ENCODE peak calls at places on chromosomes 2 and 18, in seven cellular contexts. W is SJCRH30, U is GM04504, O is brain microvascular endothelial cell, J is EL, D is head of caudate nucleus, Z is H1. S is an unnamed sample.

GRCh38 chr2:68992341-68992740 is 17.9 kb downstream of the GKN1 start:
- DNase-seq in W (no peak), U (no peak), O (no peak), J (no peak), D (no peak), Z (no peak), S (no peak)

GRCh38 chr2:117027646-117028045 is 786.8 kb upstream of the DDX18 start:
- DNase-seq in W (no peak), U (no peak), O (no peak), J (no peak), D (no peak), Z (no peak), S (no peak)

GRCh38 chr2:241025639-241026038 is 27.2 kb downstream of the SNED1 start:
- DNase-seq in W (no peak), U (no peak), O (no peak), J (no peak), D (no peak), Z (no peak), S (no peak)

GRCh38 chr2:177265834-177266817 is 1.6 kb upstream of the NFE2L2 start:
- DNase-seq in W (peak; percentile 25), U (no peak), O (no peak), J (peak; percentile 40), D (no peak), Z (no peak), S (no peak)

GRCh38 chr2:231575612-231576256 is 16.9 kb upstream of the TEX44 start:
- DNase-seq in W (no peak), U (no peak), O (no peak), J (no peak), D (no peak), Z (no peak), S (peak; percentile 22)

GRCh38 chr2:39468574-39469331 is 31.7 kb upstream of the MAP4K3 start:
- DNase-seq in W (no peak), U (no peak), O (no peak), J (peak; percentile 28), D (no peak), Z (no peak), S (no peak)

GRCh38 chr2:232325324-232326273 is 53.0 kb upstream of the ALPP start:
- DNase-seq in W (peak; percentile 76), U (no peak), O (peak; percentile 46), J (peak; percentile 42), D (peak; percentile 64), Z (no peak), S (peak; percentile 57)

GRCh38 chr2:152555048-152555447 is 162.2 kb downstream of the PRPF40A start:
- DNase-seq in W (no peak), U (no peak), O (no peak), J (no peak), D (no peak), Z (no peak), S (no peak)

GRCh38 chr2:189022492-189022891 is 48.3 kb downstream of the COL3A1 start:
- DNase-seq in W (no peak), U (peak; percentile 71), O (no peak), J (peak; percentile 56), D (no peak), Z (no peak), S (no peak)

GRCh38 chr18:8681196-8681595 is 24.2 kb upstream of the MTCL1 start:
- DNase-seq in W (no peak), U (no peak), O (no peak), J (no peak), D (no peak), Z (no peak), S (no peak)

GRCh38 chr2:85864654-85865053 is 24.1 kb downstream of the ST3GAL5 start:
- DNase-seq in W (no peak), U (no peak), O (no peak), J (no peak), D (no peak), Z (no peak), S (no peak)

GRCh38 chr18:9103488-9103887 is 989 bp downstream of the NDUFV2 start:
- DNase-seq in W (no peak), U (no peak), O (no peak), J (no peak), D (no peak), Z (no peak), S (no peak)

GRCh38 chr2:9168851-9169250 is 37.8 kb upstream of the ASAP2 start:
- DNase-seq in W (peak; percentile 79), U (no peak), O (no peak), J (no peak), D (no peak), Z (no peak), S (peak; percentile 55)

GRCh38 chr2:56285224-56285623 is 101.4 kb downstream of the CCDC85A start:
- DNase-seq in W (no peak), U (no peak), O (no peak), J (no peak), D (no peak), Z (no peak), S (no peak)

GRCh38 chr2:19785432-19785831 is 116.4 kb downstream of the TTC32 start:
- DNase-seq in W (no peak), U (no peak), O (no peak), J (peak; percentile 30), D (no peak), Z (no peak), S (no peak)

GRCh38 chr2:239990966-239991365 is 34.2 kb downstream of the NDUFA10 start:
- DNase-seq in W (no peak), U (no peak), O (no peak), J (no peak), D (no peak), Z (no peak), S (no peak)

S was measured in posterior cingulate gyrus.